ENCODE peak calls at places on chromosomes 7 and 10, in ten cellular contexts. B, H, V, T, Y, X, N, U, E and G are unnamed samples. For H3K4me1, the result is how much of the 10 kb centered on the place peaks cover.

GRCh38 chr7:138089080-138089901 is 13.0 kb downstream of the AKR1D1 start:
- DNase-seq in B (no peak), H (peak), V (no peak), T (no peak), Y (no peak), X (peak), N (no peak), U (no peak), E (no peak), G (no peak)

GRCh38 chr7:128795129-128795528 is 3.4 kb downstream of the CCDC136 start:
- DNase-seq in B (no peak), H (no peak), V (peak), T (no peak), Y (peak), X (no peak), N (no peak), U (no peak), E (no peak), G (no peak)

GRCh38 chr10:59805043-59805442 is 51.8 kb upstream of the MRLN start:
- DNase-seq in B (no peak), H (peak), V (peak), T (no peak), Y (peak), X (peak), N (no peak), U (peak), E (no peak), G (peak)

GRCh38 chr10:88411772-88412349 is 171.3 kb downstream of the RNLS start:
- DNase-seq in B (no peak), H (peak), V (no peak), T (no peak), Y (no peak), X (no peak), N (no peak), U (no peak), E (no peak), G (no peak)

GRCh38 chr10:91220954-91221696 is 662 bp downstream of the PCGF5 start:
- DNase-seq in B (no peak), H (peak), V (peak), T (peak), Y (peak), X (peak), N (no peak), U (peak), E (no peak), G (peak)

GRCh38 chr7:20785211-20786048 is 1.3 kb downstream of the SP8 start:
- DNase-seq in B (no peak), H (peak), V (peak), T (no peak), Y (peak), X (no peak), N (no peak), U (no peak), E (no peak), G (peak)

GRCh38 chr7:55104707-55105433 is 86.1 kb downstream of the EGFR start:
- DNase-seq in B (no peak), H (peak), V (no peak), T (no peak), Y (no peak), X (no peak), N (no peak), U (no peak), E (no peak), G (no peak)

GRCh38 chr10:64286533-64286932 is 765.3 kb downstream of the REEP3 start:
- DNase-seq in B (no peak), H (no peak), V (no peak), T (no peak), Y (no peak), X (no peak), N (no peak), U (no peak), E (no peak), G (no peak)

GRCh38 chr10:3460420-3461128 is 288.0 kb upstream of the PITRM1 start:
- DNase-seq in B (no peak), H (no peak), V (no peak), T (no peak), Y (no peak), X (no peak), N (no peak), U (peak), E (no peak), G (no peak)

GRCh38 chr7:55081854-55082603 is 63.2 kb downstream of the EGFR start:
- DNase-seq in B (no peak), H (peak), V (no peak), T (no peak), Y (no peak), X (no peak), N (no peak), U (no peak), E (no peak), G (no peak)

GRCh38 chr7:92809397-92810241 is 26.8 kb downstream of the CDK6 start:
- DNase-seq in B (no peak), H (peak), V (peak), T (peak), Y (peak), X (peak), N (peak), U (peak), E (peak), G (peak)

GRCh38 chr10:78604721-78605120 is 464.0 kb upstream of the ZMIZ1 start:
- DNase-seq in B (no peak), H (no peak), V (no peak), T (no peak), Y (no peak), X (no peak), N (no peak), U (no peak), E (no peak), G (no peak)

GRCh38 chr7:4774804-4775280 is 581 bp upstream of the AP5Z1 start:
- DNase-seq in B (no peak), H (peak), V (no peak), T (peak), Y (no peak), X (peak), N (no peak), U (peak), E (peak), G (no peak)

GRCh38 chr7:139300390-139300789 is 40.7 kb upstream of the FMC1 start:
- DNase-seq in B (no peak), H (no peak), V (no peak), T (no peak), Y (no peak), X (no peak), N (no peak), U (no peak), E (no peak), G (no peak)

GRCh38 chr10:35555962-35556930 is 48.9 kb upstream of the GJD4 start:
- DNase-seq in B (no peak), H (peak), V (no peak), T (no peak), Y (no peak), X (peak), N (no peak), U (no peak), E (no peak), G (no peak)

GRCh38 chr10:35563266-35563891 is 41.8 kb upstream of the GJD4 start:
- DNase-seq in B (no peak), H (peak), V (peak), T (peak), Y (peak), X (peak), N (peak), U (peak), E (no peak), G (peak)

GRCh38 chr10:35561670-35562069 is 43.5 kb upstream of the GJD4 start:
- DNase-seq in B (no peak), H (no peak), V (no peak), T (no peak), Y (no peak), X (no peak), N (no peak), U (no peak), E (no peak), G (no peak)

GRCh38 chr10:35562427-35562826 is 42.7 kb upstream of the GJD4 start:
- DNase-seq in B (no peak), H (no peak), V (no peak), T (no peak), Y (no peak), X (no peak), N (no peak), U (no peak), E (no peak), G (no peak)

GRCh38 chr10:35559416-35559815 is 45.7 kb upstream of the GJD4 start:
- DNase-seq in B (no peak), H (no peak), V (no peak), T (no peak), Y (no peak), X (no peak), N (no peak), U (no peak), E (no peak), G (no peak)
- H3K27ac ChIP-seq in B (no peak), H (no peak), V (no peak), T (no peak), Y (no peak), X (no peak), N (no peak), U (no peak), E (no peak), G (no peak)

GRCh38 chr10:121926157-121926556 is 1.7 kb downstream of the ATE1 start:
- DNase-seq in B (no peak), H (peak), V (no peak), T (no peak), Y (no peak), X (no peak), N (no peak), U (no peak), E (no peak), G (no peak)
- H3K4me3 ChIP-seq in B (peak), H (peak), V (peak), T (peak), Y (peak), X (no peak), N (peak), U (peak), E (no peak), G (no peak)

DNA sequence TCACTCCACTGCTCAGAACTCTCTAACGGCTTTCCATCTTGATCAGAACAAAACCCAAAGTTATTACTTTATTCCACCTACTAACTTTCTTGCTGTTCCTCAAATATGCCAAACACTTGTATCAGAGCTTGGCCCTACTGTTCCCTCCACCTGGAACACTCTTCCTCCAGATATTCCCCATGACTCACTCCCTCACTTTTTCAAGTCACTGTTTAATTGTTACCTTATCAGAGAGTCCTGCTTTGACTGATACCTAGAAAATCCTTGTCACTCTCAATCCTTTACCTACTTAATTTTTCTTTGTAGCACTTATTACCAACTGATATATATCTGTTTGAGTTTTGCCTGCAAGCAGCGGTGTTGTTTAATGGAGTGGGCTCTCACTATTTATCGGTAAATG is 5.6 kb upstream of the NFKB2 start:
- DNase-seq in B (no peak), H (no peak), V (no peak), T (no peak), Y (no peak), X (no peak), N (no peak), U (no peak), E (no peak), G (no peak)
- H3K4me1 ChIP-seq in B (under half), H (under half), V (under half), T (under half), Y (under half), X (under half), N (under half), U (under half), E (under half), G (under half)

GRCh38 chr7:157009778-157010587 is 480 bp downstream of the MNX1 start:
- DNase-seq in B (no peak), H (no peak), V (peak), T (no peak), Y (peak), X (no peak), N (no peak), U (no peak), E (no peak), G (no peak)
- H3K27ac ChIP-seq in B (peak), H (no peak), V (no peak), T (no peak), Y (no peak), X (no peak), N (no peak), U (no peak), E (no peak), G (peak)

GRCh38 chr7:142717453-142717852 is 31.8 kb upstream of the PRSS1 start:
- DNase-seq in B (no peak), H (no peak), V (no peak), T (no peak), Y (no peak), X (no peak), N (no peak), U (no peak), E (no peak), G (no peak)

GRCh38 chr7:142720140-142720773 is 29.0 kb upstream of the PRSS1 start:
- DNase-seq in B (no peak), H (no peak), V (no peak), T (no peak), Y (no peak), X (no peak), N (no peak), U (no peak), E (no peak), G (no peak)

GRCh38 chr7:142716596-142716995 is 32.7 kb upstream of the PRSS1 start:
- DNase-seq in B (no peak), H (no peak), V (no peak), T (no peak), Y (no peak), X (no peak), N (no peak), U (no peak), E (no peak), G (no peak)

GRCh38 chr7:142720981-142721380 is 28.3 kb upstream of the PRSS1 start:
- DNase-seq in B (no peak), H (no peak), V (no peak), T (no peak), Y (no peak), X (no peak), N (no peak), U (no peak), E (no peak), G (no peak)

GRCh38 chr7:142718314-142718713 is 31.0 kb upstream of the PRSS1 start:
- DNase-seq in B (no peak), H (no peak), V (no peak), T (no peak), Y (no peak), X (no peak), N (no peak), U (no peak), E (no peak), G (peak)
- H3K4me3 ChIP-seq in B (no peak), H (no peak), V (no peak), T (no peak), Y (no peak), X (no peak), N (no peak), U (no peak), E (no peak), G (no peak)

GRCh38 chr7:95590387-95591248 is 5.7 kb downstream of the PDK4 start:
- DNase-seq in B (no peak), H (no peak), V (no peak), T (no peak), Y (no peak), X (no peak), N (no peak), U (no peak), E (no peak), G (no peak)
- H3K4me1 ChIP-seq in B (half or more), H (under half), V (under half), T (under half), Y (under half), X (under half), N (under half), U (under half), E (under half), G (under half)

DNA sequence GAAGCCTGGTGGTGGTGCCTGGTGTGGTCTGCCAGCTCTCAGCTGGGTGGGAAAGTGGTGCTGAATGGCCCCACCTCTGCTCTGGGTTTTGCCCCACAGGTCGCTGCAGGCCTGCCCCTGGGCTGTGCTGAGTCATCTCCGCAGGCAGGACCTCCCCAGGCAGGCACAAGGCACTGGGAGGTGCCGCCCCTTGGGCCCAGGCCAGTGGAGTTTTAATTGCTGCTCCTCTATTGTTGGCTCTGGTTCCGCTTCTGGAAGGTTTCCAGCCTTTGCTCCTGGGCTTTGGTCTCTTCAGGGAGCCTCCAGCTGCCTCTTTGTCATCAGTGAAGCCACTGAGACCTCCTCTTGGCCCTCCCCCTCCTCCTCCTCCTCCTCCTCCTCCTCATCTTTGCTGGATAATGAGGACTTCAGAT is 180.3 kb upstream of the GRB10 start:
- DNase-seq in B (no peak), H (peak), V (no peak), T (peak), Y (peak), X (peak), N (no peak), U (no peak), E (no peak), G (peak)
- H3K27ac ChIP-seq in B (no peak), H (no peak), V (no peak), T (no peak), Y (no peak), X (no peak), N (no peak), U (no peak), E (no peak), G (peak)

DNA sequence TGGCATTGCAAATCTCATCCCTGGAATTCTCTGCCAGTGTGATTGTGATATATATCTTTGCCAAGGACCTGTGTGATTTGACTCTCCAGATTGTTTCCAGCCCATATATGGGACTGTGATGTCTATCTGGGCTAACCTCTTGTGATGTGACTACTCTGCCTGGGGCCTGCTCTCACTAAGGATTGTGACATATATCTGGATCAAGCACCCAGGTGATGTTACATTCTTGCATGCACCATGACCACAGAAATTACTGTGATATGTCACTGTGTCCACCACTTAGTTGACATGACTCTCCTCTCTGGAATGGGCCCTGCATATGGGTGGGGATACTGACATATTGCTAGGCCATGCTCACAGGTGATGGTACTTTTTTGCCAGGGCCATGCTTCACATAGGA is 86.6 kb downstream of the ZNF736 start:
- DNase-seq in B (no peak), H (no peak), V (no peak), T (no peak), Y (no peak), X (no peak), N (no peak), U (no peak), E (no peak), G (no peak)
- H3K4me3 ChIP-seq in B (no peak), H (no peak), V (no peak), T (no peak), Y (no peak), X (no peak), N (no peak), U (no peak), E (no peak), G (no peak)

GRCh38 chr7:135166338-135166989 is 4.0 kb downstream of the CYREN start:
- DNase-seq in B (no peak), H (no peak), V (no peak), T (no peak), Y (no peak), X (peak), N (no peak), U (no peak), E (no peak), G (no peak)
- H3K4me1 ChIP-seq in B (half or more), H (under half), V (under half), T (under half), Y (under half), X (under half), N (under half), U (under half), E (under half), G (under half)